ENCODE peak calls at places on chromosomes 5 and 9, in four cellular contexts. One of them, this sample, is unnamed.

GRCh38 chr5:5063533-5063953 is 76.6 kb upstream of the ADAMTS16 start:
- DNase-seq in heart left ventricle: no peak
- DNase-seq in aorta: no peak
- DNase-seq in body of pancreas: no peak
- DNase-seq in this sample: no peak

GRCh38 chr9:94212531-94212930 is 46.6 kb upstream of the ZNF169 start:
- DNase-seq in body of pancreas: no peak
- DNase-seq in heart left ventricle: no peak
- DNase-seq in aorta: no peak
- DNase-seq in this sample: no peak

GRCh38 chr5:451587-452458 is 8.8 kb downstream of the EXOC3 start:
- DNase-seq in aorta: no peak
- DNase-seq in heart left ventricle: no peak
- DNase-seq in body of pancreas: no peak
- DNase-seq in this sample: no peak

GRCh38 chr9:8188720-8189407 is 389.3 kb upstream of the DMAC1 start:
- DNase-seq in aorta: no peak
- DNase-seq in heart left ventricle: no peak
- DNase-seq in body of pancreas: no peak
- DNase-seq in this sample: no peak

GRCh38 chr5:59575648-59576290 is 317.8 kb downstream of the PDE4D start:
- DNase-seq in body of pancreas: no peak
- DNase-seq in heart left ventricle: no peak
- DNase-seq in aorta: no peak
- DNase-seq in this sample: no peak

GRCh38 chr5:73215891-73216610 is 43.1 kb downstream of the TMEM174 start:
- DNase-seq in aorta: peak; percentile 95
- DNase-seq in body of pancreas: peak; percentile 88
- DNase-seq in heart left ventricle: peak; percentile 67
- DNase-seq in this sample: peak; percentile 43

GRCh38 chr9:131657456-131657855 is 82.4 kb downstream of the RAPGEF1 start:
- DNase-seq in heart left ventricle: no peak
- DNase-seq in body of pancreas: peak; percentile 50
- DNase-seq in aorta: no peak
- DNase-seq in this sample: no peak

GRCh38 chr9:107462691-107463090 is 26.9 kb downstream of the KLF4 start:
- DNase-seq in heart left ventricle: no peak
- DNase-seq in aorta: no peak
- DNase-seq in body of pancreas: no peak
- DNase-seq in this sample: no peak

GRCh38 chr9:136903041-136903554 is 16.8 kb downstream of the TRAF2 start:
- DNase-seq in heart left ventricle: peak; percentile 72
- DNase-seq in aorta: no peak
- DNase-seq in body of pancreas: peak; percentile 50
- DNase-seq in this sample: peak; percentile 53

GRCh38 chr9:136901516-136902258 is 15.4 kb downstream of the TRAF2 start:
- DNase-seq in heart left ventricle: peak; percentile 46
- DNase-seq in aorta: no peak
- DNase-seq in body of pancreas: peak; percentile 33
- DNase-seq in this sample: peak; percentile 86

GRCh38 chr9:136900556-136900955 is 14.2 kb downstream of the TRAF2 start:
- DNase-seq in heart left ventricle: no peak
- DNase-seq in aorta: no peak
- DNase-seq in body of pancreas: no peak
- DNase-seq in this sample: no peak

GRCh38 chr9:136900988-136901515 is 14.7 kb downstream of the TRAF2 start:
- DNase-seq in aorta: no peak
- DNase-seq in heart left ventricle: no peak
- DNase-seq in body of pancreas: peak; percentile 51
- DNase-seq in this sample: no peak

GRCh38 chr9:136902259-136902821 is 16.0 kb downstream of the TRAF2 start:
- DNase-seq in aorta: peak; percentile 91
- DNase-seq in body of pancreas: peak; percentile 89
- DNase-seq in heart left ventricle: peak; percentile 84
- DNase-seq in this sample: peak; percentile 72
- H3K36me3 ChIP-seq in aorta: peaks cover 2% of the 10 kb centered on the region
- H3K36me3 ChIP-seq in body of pancreas: no peaks in the 10 kb centered on the region
- H3K36me3 ChIP-seq in heart left ventricle: peaks cover 39% of the 10 kb centered on the region
- H3K36me3 ChIP-seq in this sample: peaks cover 27% of the 10 kb centered on the region

GRCh38 chr9:14061921-14062320 is 252.0 kb downstream of the NFIB start:
- DNase-seq in aorta: no peak
- DNase-seq in body of pancreas: no peak
- DNase-seq in heart left ventricle: no peak
- DNase-seq in this sample: no peak
- H3K4me3 ChIP-seq in aorta: no peak overlapping the region
- H3K4me3 ChIP-seq in body of pancreas: no peak overlapping the region
- H3K4me3 ChIP-seq in heart left ventricle: no peak overlapping the region
- H3K4me3 ChIP-seq in this sample: no peak overlapping the region

DNA sequence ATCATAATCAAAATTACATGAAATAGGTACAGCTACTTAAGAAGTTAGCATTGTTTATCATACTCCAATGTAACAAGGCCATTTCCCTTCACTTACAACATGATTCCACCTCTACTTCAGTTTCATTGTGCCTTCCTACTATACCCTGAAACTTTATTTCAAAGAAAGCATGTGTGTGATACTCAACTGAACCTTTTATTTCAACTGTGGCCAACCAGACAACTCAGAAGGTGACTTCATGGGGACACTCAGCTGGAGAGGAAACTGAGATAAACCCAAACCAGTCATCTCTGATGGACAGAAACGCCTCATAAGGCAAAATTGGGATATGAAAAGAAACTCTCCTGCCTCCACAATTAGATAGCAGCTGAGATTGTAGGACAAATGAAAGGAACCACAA is 5.9 kb upstream of the TTC23L start:
- DNase-seq in aorta: no peak
- DNase-seq in body of pancreas: no peak
- DNase-seq in heart left ventricle: no peak
- DNase-seq in this sample: no peak
- H3K27ac ChIP-seq in aorta: no peak overlapping the region
- H3K27ac ChIP-seq in body of pancreas: no peak overlapping the region
- H3K27ac ChIP-seq in heart left ventricle: no peak overlapping the region
- H3K27ac ChIP-seq in this sample: no peak overlapping the region

GRCh38 chr9:137613259-137613658 is 5.5 kb upstream of the EHMT1 start:
- DNase-seq in aorta: no peak
- DNase-seq in body of pancreas: no peak
- DNase-seq in heart left ventricle: no peak
- DNase-seq in this sample: no peak
- H3K36me3 ChIP-seq in aorta: no peaks in the 10 kb centered on the region
- H3K36me3 ChIP-seq in body of pancreas: peaks cover 9% of the 10 kb centered on the region
- H3K36me3 ChIP-seq in heart left ventricle: peaks cover 27% of the 10 kb centered on the region
- H3K36me3 ChIP-seq in this sample: peaks cover 15% of the 10 kb centered on the region

DNA sequence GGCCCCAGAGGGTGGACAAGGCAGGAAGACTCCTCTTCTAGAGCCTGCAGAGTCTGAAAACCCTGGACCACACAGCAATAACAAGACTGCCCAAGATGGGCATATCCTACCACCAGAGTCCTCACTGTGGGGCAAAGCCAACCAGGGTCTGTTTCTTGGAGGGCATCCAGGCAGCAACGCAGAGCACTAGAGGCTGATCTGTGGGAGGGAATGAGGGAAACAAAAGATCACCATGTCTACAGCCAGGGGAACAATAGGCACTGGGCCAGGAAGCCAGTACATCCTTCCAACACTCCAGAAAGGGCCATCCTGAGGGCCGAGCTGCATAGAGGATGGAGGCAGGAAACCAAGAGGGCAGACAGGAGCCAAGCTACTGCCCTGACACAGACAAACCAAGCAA is 416.0 kb upstream of the IRX4 start:
- DNase-seq in heart left ventricle: no peak
- DNase-seq in body of pancreas: no peak
- DNase-seq in aorta: no peak
- DNase-seq in this sample: no peak
- H3K4me3 ChIP-seq in heart left ventricle: no peak overlapping the region
- H3K4me3 ChIP-seq in body of pancreas: no peak overlapping the region
- H3K4me3 ChIP-seq in aorta: no peak overlapping the region
- H3K4me3 ChIP-seq in this sample: no peak overlapping the region

GRCh38 chr9:19378647-19379046 is 1.4 kb downstream of the RPS6 start:
- DNase-seq in body of pancreas: no peak
- DNase-seq in aorta: no peak
- DNase-seq in heart left ventricle: no peak
- DNase-seq in this sample: no peak
- H3K27ac ChIP-seq in body of pancreas: peak overlapping the region; percentile 7
- H3K27ac ChIP-seq in aorta: no peak overlapping the region
- H3K27ac ChIP-seq in heart left ventricle: no peak overlapping the region
- H3K27ac ChIP-seq in this sample: peak overlapping the region; percentile 91

GRCh38 chr5:38722918-38723317 is 122.9 kb upstream of the OSMR start:
- DNase-seq in aorta: no peak
- DNase-seq in body of pancreas: no peak
- DNase-seq in heart left ventricle: no peak
- DNase-seq in this sample: no peak

GRCh38 chr5:38724301-38725030 is 121.3 kb upstream of the OSMR start:
- DNase-seq in heart left ventricle: no peak
- DNase-seq in aorta: no peak
- DNase-seq in body of pancreas: no peak
- DNase-seq in this sample: no peak

GRCh38 chr5:38720691-38721361 is 125.0 kb upstream of the OSMR start:
- DNase-seq in heart left ventricle: no peak
- DNase-seq in aorta: no peak
- DNase-seq in body of pancreas: no peak
- DNase-seq in this sample: no peak

GRCh38 chr5:38725419-38725865 is 120.4 kb upstream of the OSMR start:
- DNase-seq in aorta: no peak
- DNase-seq in heart left ventricle: no peak
- DNase-seq in body of pancreas: no peak
- DNase-seq in this sample: no peak

DNA sequence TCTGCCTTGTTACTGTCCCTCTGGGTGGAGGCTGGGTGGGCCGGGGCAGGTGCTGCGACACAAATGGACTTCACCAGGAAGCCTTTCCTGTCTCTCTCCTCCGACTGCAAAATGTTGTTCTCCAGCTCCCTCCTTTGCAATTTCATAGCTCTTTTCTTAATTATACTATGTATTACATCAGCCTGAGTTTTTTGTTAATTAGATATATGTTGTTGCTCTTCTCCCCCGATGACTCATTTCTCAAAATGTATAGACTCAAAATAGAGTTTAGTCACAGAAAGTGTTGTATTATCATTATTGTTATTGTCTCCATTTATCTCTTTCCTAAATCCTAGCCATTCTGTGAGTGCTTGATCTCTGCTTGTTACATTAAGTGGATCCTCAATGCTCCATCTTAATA is 122.4 kb upstream of the OSMR start:
- DNase-seq in aorta: no peak
- DNase-seq in body of pancreas: no peak
- DNase-seq in heart left ventricle: no peak
- DNase-seq in this sample: no peak
- H3K36me3 ChIP-seq in aorta: peaks cover 2% of the 10 kb centered on the region
- H3K36me3 ChIP-seq in body of pancreas: no peaks in the 10 kb centered on the region
- H3K36me3 ChIP-seq in heart left ventricle: no peaks in the 10 kb centered on the region
- H3K36me3 ChIP-seq in this sample: no peaks in the 10 kb centered on the region

GRCh38 chr5:175816348-175816747 is 55.0 kb upstream of the CPLX2 start:
- DNase-seq in body of pancreas: no peak
- DNase-seq in aorta: peak; percentile 17
- DNase-seq in heart left ventricle: no peak
- DNase-seq in this sample: no peak

GRCh38 chr5:175814676-175815075 is 56.7 kb upstream of the CPLX2 start:
- DNase-seq in aorta: peak; percentile 75
- DNase-seq in heart left ventricle: no peak
- DNase-seq in body of pancreas: no peak
- DNase-seq in this sample: no peak

GRCh38 chr5:175811594-175811993 is 59.8 kb upstream of the CPLX2 start:
- DNase-seq in aorta: peak; percentile 3
- DNase-seq in body of pancreas: no peak
- DNase-seq in heart left ventricle: no peak
- DNase-seq in this sample: no peak

GRCh38 chr5:175813943-175814630 is 57.3 kb upstream of the CPLX2 start:
- DNase-seq in aorta: peak; percentile 44
- DNase-seq in heart left ventricle: no peak
- DNase-seq in body of pancreas: no peak
- DNase-seq in this sample: no peak

GRCh38 chr5:175815126-175815913 is 56.1 kb upstream of the CPLX2 start:
- DNase-seq in aorta: peak; percentile 63
- DNase-seq in heart left ventricle: no peak
- DNase-seq in body of pancreas: no peak
- DNase-seq in this sample: no peak
- H3K4me3 ChIP-seq in aorta: no peak overlapping the region
- H3K4me3 ChIP-seq in heart left ventricle: no peak overlapping the region
- H3K4me3 ChIP-seq in body of pancreas: no peak overlapping the region
- H3K4me3 ChIP-seq in this sample: no peak overlapping the region

DNA sequence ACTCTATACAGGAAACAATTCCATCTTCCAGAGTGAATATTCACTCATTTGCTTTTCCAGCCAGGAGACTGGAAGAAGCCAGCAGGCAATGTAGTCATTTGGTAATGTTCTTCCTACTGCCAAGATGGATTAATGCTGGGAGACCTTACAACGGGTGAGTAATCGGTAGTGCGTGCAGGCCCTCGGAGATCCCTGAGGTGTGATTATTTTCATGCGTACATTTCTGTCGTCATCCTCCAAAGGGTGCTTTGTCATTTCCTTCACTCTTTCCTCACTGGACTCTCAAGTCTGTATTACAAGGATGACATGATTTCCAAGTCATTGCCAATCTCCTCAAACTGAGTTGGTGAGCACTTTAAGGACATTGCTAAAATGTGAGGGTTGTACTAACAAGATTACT is 263.5 kb downstream of the CWC27 start:
- DNase-seq in aorta: no peak
- DNase-seq in heart left ventricle: no peak
- DNase-seq in body of pancreas: no peak
- DNase-seq in this sample: no peak
- H3K27ac ChIP-seq in aorta: no peak overlapping the region
- H3K27ac ChIP-seq in heart left ventricle: no peak overlapping the region
- H3K27ac ChIP-seq in body of pancreas: no peak overlapping the region
- H3K27ac ChIP-seq in this sample: no peak overlapping the region

This sample was measured in CD4-positive, CD25-positive, alpha-beta regulatory T cell.